ENCODE peak calls at places on chromosomes 1 and 21, in nine cellular contexts. H is epithelial cell of esophagus, G is uterus, S is colonic mucosa, L is cardiac muscle cell, W is mammary epithelial cell, C is epithelial cell of proximal tubule, B is kidney epithelial cell, R is GM06990. E is an unnamed sample.

GRCh38 chr1:37474697-37475379 is 458 bp downstream of the ZC3H12A start:
- DNase-seq in R (no peak), L (peak), W (no peak), G (no peak), H (no peak), B (no peak), S (no peak), C (no peak), E (no peak)

GRCh38 chr1:100036718-100037664 is 67.2 kb downstream of the SLC35A3 start:
- DNase-seq in R (no peak), H (peak), B (no peak), L (peak), C (no peak), W (peak), G (no peak), S (peak), E (peak)

GRCh38 chr1:52727114-52727586 is 897 bp downstream of the ZYG11B start:
- DNase-seq in S (peak), B (no peak), R (peak), H (peak), W (peak), G (no peak), C (no peak), L (peak), E (no peak)

GRCh38 chr1:174157157-174157806 is 2.0 kb upstream of the RABGAP1L start:
- DNase-seq in R (peak), L (no peak), G (no peak), H (peak), B (no peak), W (peak), S (no peak), C (no peak), E (no peak)

GRCh38 chr1:221089803-221090202 is 210.6 kb downstream of the HLX start:
- DNase-seq in H (no peak), R (no peak), B (no peak), W (no peak), S (no peak), G (no peak), L (no peak), C (no peak), E (no peak)

GRCh38 chr21:29260461-29260860 is 38.3 kb upstream of the BACH1 start:
- DNase-seq in S (no peak), B (no peak), H (peak), R (no peak), W (no peak), G (no peak), L (no peak), C (no peak), E (no peak)

GRCh38 chr1:177825276-177825903 is 144.5 kb downstream of the SEC16B start:
- DNase-seq in B (no peak), L (no peak), H (no peak), G (no peak), C (no peak), W (no peak), R (no peak), S (no peak), E (no peak)

GRCh38 chr1:12383786-12384185 is 154.0 kb downstream of the VPS13D start:
- DNase-seq in H (no peak), W (peak), G (no peak), L (no peak), B (no peak), S (no peak), C (no peak), R (no peak), E (no peak)

GRCh38 chr1:7471836-7472235 is 299.3 kb upstream of the VAMP3 start:
- DNase-seq in S (no peak), R (no peak), G (no peak), B (no peak), L (no peak), H (peak), W (no peak), C (peak), E (no peak)

GRCh38 chr1:153778051-153778823 is 3.0 kb downstream of the SLC27A3 start:
- DNase-seq in S (no peak), G (no peak), W (no peak), B (no peak), C (no peak), R (no peak), H (no peak), L (no peak), E (no peak)

GRCh38 chr1:153775432-153776311 is 465 bp downstream of the SLC27A3 start:
- DNase-seq in H (peak), L (peak), C (no peak), S (peak), B (no peak), G (peak), R (peak), W (peak), E (peak)

GRCh38 chr1:153777648-153778047 is 2.4 kb downstream of the SLC27A3 start:
- DNase-seq in R (no peak), S (no peak), L (no peak), H (no peak), G (peak), C (no peak), W (peak), B (no peak), E (no peak)

GRCh38 chr1:153776352-153776751 is 1.1 kb downstream of the SLC27A3 start:
- DNase-seq in S (no peak), G (peak), W (no peak), H (no peak), R (no peak), B (no peak), L (no peak), C (no peak), E (no peak)

GRCh38 chr1:153776971-153777370 is 1.8 kb downstream of the SLC27A3 start:
- DNase-seq in H (no peak), L (no peak), W (no peak), S (no peak), B (no peak), G (no peak), R (no peak), C (no peak), E (no peak)
- TF ChIP-seq CTCF in H (no peak), L (no peak), W (no peak), S (no peak), B (no peak), G (no peak), R (no peak), C (no peak), E (no peak)

GRCh38 chr21:38507374-38507942 is 9.2 kb upstream of the ERG start:
- DNase-seq in C (no peak), W (no peak), L (no peak), H (no peak), G (no peak), S (no peak), B (no peak), R (no peak), E (no peak)

GRCh38 chr21:38504056-38504455 is 5.8 kb upstream of the ERG start:
- DNase-seq in H (no peak), W (no peak), C (no peak), B (no peak), R (no peak), S (no peak), G (no peak), L (no peak), E (peak)

GRCh38 chr21:38503588-38503987 is 5.3 kb upstream of the ERG start:
- DNase-seq in C (no peak), R (no peak), H (no peak), B (no peak), L (no peak), S (no peak), G (peak), W (peak), E (peak)

GRCh38 chr21:38506606-38507331 is 8.5 kb upstream of the ERG start:
- DNase-seq in L (no peak), C (no peak), B (no peak), W (no peak), R (no peak), H (no peak), G (no peak), S (peak), E (no peak)

DNA sequence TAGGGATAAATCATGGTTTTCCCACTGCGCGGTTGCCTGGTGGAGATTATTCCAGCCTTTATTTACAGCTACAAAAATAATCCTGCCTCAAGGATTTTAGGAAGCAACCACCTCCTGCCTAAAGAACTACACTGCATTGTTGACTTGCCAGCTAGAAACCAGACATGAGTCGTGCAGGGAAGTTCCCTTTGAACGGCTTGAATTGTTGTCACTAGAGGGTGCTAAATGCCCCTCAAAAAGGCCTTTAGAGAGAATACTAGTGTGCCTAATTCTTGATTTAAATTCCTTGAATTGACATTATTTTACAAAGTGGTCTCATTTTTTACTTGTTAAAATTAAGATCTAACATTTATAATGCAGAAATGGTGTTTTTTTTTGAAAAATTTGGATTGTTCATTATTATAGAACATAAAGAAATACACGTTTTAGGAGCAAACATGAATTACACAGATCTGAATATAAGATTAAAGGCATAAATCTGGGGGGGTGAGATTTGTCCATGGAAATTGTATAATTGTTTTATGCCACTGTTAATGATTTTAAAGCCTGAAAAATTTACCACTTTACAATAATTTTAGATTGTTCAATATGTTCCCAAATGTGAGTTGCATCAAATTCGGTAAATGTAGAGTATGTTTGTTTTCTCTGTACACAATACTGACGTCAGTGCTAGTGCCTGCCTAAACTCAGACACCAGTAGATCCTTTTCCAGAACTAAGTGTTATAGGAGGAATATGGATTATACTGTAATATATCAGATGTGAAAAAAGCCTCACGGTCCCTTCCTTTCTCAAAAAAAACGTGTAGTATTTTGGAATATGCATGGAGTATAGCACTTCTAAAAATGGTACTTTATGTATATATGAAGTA is 7.6 kb upstream of the ERG start:
- DNase-seq in R (no peak), W (peak), H (peak), S (peak), B (no peak), L (peak), G (peak), C (no peak), E (peak)
- H3K4me3 ChIP-seq in R (no peak), W (no peak), H (no peak), S (no peak), B (no peak), L (no peak), G (peak), C (no peak), E (no peak)

GRCh38 chr1:58157281-58157680 is 389.2 kb downstream of the OMA1 start:
- DNase-seq in R (no peak), H (no peak), S (no peak), W (no peak), L (no peak), C (no peak), B (no peak), G (no peak), E (no peak)

GRCh38 chr1:58156801-58157200 is 389.7 kb downstream of the OMA1 start:
- DNase-seq in L (no peak), H (no peak), G (no peak), R (no peak), C (no peak), W (no peak), S (no peak), B (no peak), E (no peak)

GRCh38 chr1:58159424-58159810 is 387.1 kb downstream of the OMA1 start:
- DNase-seq in R (no peak), C (no peak), L (no peak), G (no peak), W (no peak), S (no peak), H (no peak), B (no peak), E (no peak)

GRCh38 chr1:58158006-58158405 is 388.5 kb downstream of the OMA1 start:
- DNase-seq in L (no peak), S (no peak), C (no peak), R (no peak), B (no peak), G (no peak), W (no peak), H (no peak), E (no peak)

GRCh38 chr1:58158465-58159423 is 387.8 kb downstream of the OMA1 start:
- DNase-seq in R (no peak), B (no peak), H (no peak), G (no peak), C (no peak), W (no peak), S (no peak), L (no peak), E (no peak)
- TF ChIP-seq CTCF in R (no peak), B (no peak), H (no peak), G (no peak), C (no peak), W (no peak), S (no peak), L (no peak), E (no peak)

DNA sequence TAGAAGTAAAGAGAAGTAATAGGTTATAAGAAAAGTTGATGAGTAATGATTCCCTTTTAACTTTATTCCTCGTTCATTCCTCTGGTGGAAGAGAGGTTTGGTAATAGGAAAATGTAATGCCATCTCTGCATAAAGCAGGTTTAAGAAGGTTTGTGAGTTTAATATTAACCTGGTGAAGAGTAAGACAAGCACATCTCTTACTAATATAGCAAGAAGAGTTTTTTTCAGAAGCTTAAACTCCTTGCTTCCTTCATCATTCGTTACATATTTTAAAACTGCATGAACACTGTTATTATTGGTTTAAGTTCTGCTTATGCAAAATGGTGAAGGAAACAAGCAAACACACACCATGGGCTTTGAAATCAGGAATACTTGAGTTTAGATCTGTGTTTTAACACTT is 9.2 kb upstream of the PLA2G4A start:
- DNase-seq in R (no peak), L (no peak), W (no peak), G (no peak), S (no peak), B (no peak), H (no peak), C (no peak), E (no peak)
- H3K4me3 ChIP-seq in R (no peak), L (no peak), W (no peak), G (no peak), S (no peak), B (no peak), H (no peak), C (no peak), E (no peak)

GRCh38 chr1:188706742-188707141 is 1770.9 kb downstream of the BRINP3 start:
- DNase-seq in S (no peak), W (peak), R (no peak), G (no peak), H (peak), B (peak), L (no peak), C (peak), E (peak)
- TF ChIP-seq CTCF in S (no peak), W (peak), R (no peak), G (no peak), H (peak), B (no peak), L (no peak), C (no peak), E (no peak)

GRCh38 chr1:96815914-96816313 is 94.3 kb downstream of the PTBP2 start:
- DNase-seq in B (no peak), W (no peak), H (no peak), G (no peak), R (no peak), S (no peak), L (no peak), C (no peak), E (no peak)
- H3K4me3 ChIP-seq in B (no peak), W (no peak), H (no peak), G (no peak), R (no peak), S (no peak), L (no peak), C (no peak), E (no peak)